ENCODE peak calls at places on chromosomes 7 and 10, in seven cellular contexts. One of them, this sample, is unnamed.

GRCh38 chr10:35368485-35369048 is 32.3 kb downstream of the CCNY start:
- DNase-seq in neural progenitor cell: no peak
- DNase-seq in HCT116: no peak
- DNase-seq in GM23248: no peak
- DNase-seq in GM23338: no peak
- DNase-seq in PC-3: no peak
- DNase-seq in MM.1S: no peak
- DNase-seq in this sample: no peak

GRCh38 chr7:117273325-117274292 is 49.2 kb downstream of the WNT2 start:
- DNase-seq in neural progenitor cell: peak; percentile 15
- DNase-seq in HCT116: no peak
- DNase-seq in GM23248: no peak
- DNase-seq in GM23338: no peak
- DNase-seq in PC-3: no peak
- DNase-seq in MM.1S: no peak
- DNase-seq in this sample: no peak

GRCh38 chr10:72918352-72918751 is 24.8 kb downstream of the OIT3 start:
- DNase-seq in neural progenitor cell: no peak
- DNase-seq in HCT116: no peak
- DNase-seq in GM23248: no peak
- DNase-seq in GM23338: peak; percentile 10
- DNase-seq in PC-3: no peak
- DNase-seq in MM.1S: no peak
- DNase-seq in this sample: no peak

GRCh38 chr10:31384589-31384949 is 65.6 kb downstream of the ZEB1 start:
- DNase-seq in neural progenitor cell: no peak
- DNase-seq in HCT116: no peak
- DNase-seq in GM23248: peak; percentile 34
- DNase-seq in GM23338: no peak
- DNase-seq in PC-3: peak; percentile 29
- DNase-seq in MM.1S: no peak
- DNase-seq in this sample: no peak

GRCh38 chr7:112159346-112159745 is 46.9 kb downstream of the DOCK4 start:
- DNase-seq in neural progenitor cell: no peak
- DNase-seq in HCT116: no peak
- DNase-seq in GM23248: no peak
- DNase-seq in GM23338: no peak
- DNase-seq in PC-3: no peak
- DNase-seq in MM.1S: no peak
- DNase-seq in this sample: no peak

GRCh38 chr7:119879837-119880236 is 393.1 kb upstream of the KCND2 start:
- DNase-seq in neural progenitor cell: no peak
- DNase-seq in HCT116: no peak
- DNase-seq in GM23248: no peak
- DNase-seq in GM23338: no peak
- DNase-seq in PC-3: no peak
- DNase-seq in MM.1S: no peak
- DNase-seq in this sample: no peak

GRCh38 chr7:27124096-27124978 is 6.2 kb downstream of the HOXA4 start:
- DNase-seq in neural progenitor cell: no peak
- DNase-seq in HCT116: peak; percentile 66
- DNase-seq in GM23248: no peak
- DNase-seq in GM23338: no peak
- DNase-seq in PC-3: no peak
- DNase-seq in MM.1S: no peak
- DNase-seq in this sample: no peak

GRCh38 chr7:134946260-134946659 is 40.0 kb upstream of the AGBL3 start:
- DNase-seq in neural progenitor cell: no peak
- DNase-seq in HCT116: no peak
- DNase-seq in GM23248: peak; percentile 76
- DNase-seq in GM23338: no peak
- DNase-seq in PC-3: no peak
- DNase-seq in MM.1S: no peak
- DNase-seq in this sample: no peak

GRCh38 chr7:34900891-34901493 is 136.3 kb downstream of the DPY19L1 start:
- DNase-seq in neural progenitor cell: peak; percentile 47
- DNase-seq in HCT116: peak; percentile 32
- DNase-seq in GM23248: no peak
- DNase-seq in GM23338: peak; percentile 89
- DNase-seq in PC-3: no peak
- DNase-seq in MM.1S: no peak
- DNase-seq in this sample: no peak

GRCh38 chr7:54615-55014 is 137.8 kb upstream of the FAM20C start:
- DNase-seq in neural progenitor cell: no peak
- DNase-seq in HCT116: no peak
- DNase-seq in GM23248: no peak
- DNase-seq in GM23338: no peak
- DNase-seq in PC-3: no peak
- DNase-seq in MM.1S: no peak
- DNase-seq in this sample: no peak

GRCh38 chr10:21953585-21954057 is 49.9 kb downstream of the DNAJC1 start:
- DNase-seq in neural progenitor cell: peak; percentile 59
- DNase-seq in HCT116: peak; percentile 53
- DNase-seq in GM23248: peak; percentile 71
- DNase-seq in GM23338: peak; percentile 70
- DNase-seq in PC-3: peak; percentile 43
- DNase-seq in MM.1S: peak; percentile 55
- DNase-seq in this sample: peak; percentile 37

GRCh38 chr7:107860981-107861652 is 29.9 kb upstream of the DLD start:
- DNase-seq in neural progenitor cell: peak; percentile 6
- DNase-seq in HCT116: no peak
- DNase-seq in GM23248: peak; percentile 53
- DNase-seq in GM23338: no peak
- DNase-seq in PC-3: no peak
- DNase-seq in MM.1S: no peak
- DNase-seq in this sample: no peak

GRCh38 chr10:23190872-23191763 is 994 bp upstream of the PTF1A start:
- DNase-seq in neural progenitor cell: peak; percentile 75
- DNase-seq in HCT116: no peak
- DNase-seq in GM23248: no peak
- DNase-seq in GM23338: peak; percentile 75
- DNase-seq in PC-3: no peak
- DNase-seq in MM.1S: no peak
- DNase-seq in this sample: no peak

GRCh38 chr7:131836733-131837132 is 280.3 kb upstream of the PODXL start:
- DNase-seq in neural progenitor cell: no peak
- DNase-seq in HCT116: no peak
- DNase-seq in GM23248: no peak
- DNase-seq in GM23338: peak; percentile 71
- DNase-seq in PC-3: no peak
- DNase-seq in MM.1S: no peak
- DNase-seq in this sample: no peak

GRCh38 chr7:42227931-42228591 is 8.9 kb downstream of the GLI3 start:
- DNase-seq in neural progenitor cell: peak; percentile 74
- DNase-seq in HCT116: no peak
- DNase-seq in GM23248: peak; percentile 79
- DNase-seq in GM23338: peak; percentile 72
- DNase-seq in PC-3: no peak
- DNase-seq in MM.1S: no peak
- DNase-seq in this sample: peak; percentile 60

DNA sequence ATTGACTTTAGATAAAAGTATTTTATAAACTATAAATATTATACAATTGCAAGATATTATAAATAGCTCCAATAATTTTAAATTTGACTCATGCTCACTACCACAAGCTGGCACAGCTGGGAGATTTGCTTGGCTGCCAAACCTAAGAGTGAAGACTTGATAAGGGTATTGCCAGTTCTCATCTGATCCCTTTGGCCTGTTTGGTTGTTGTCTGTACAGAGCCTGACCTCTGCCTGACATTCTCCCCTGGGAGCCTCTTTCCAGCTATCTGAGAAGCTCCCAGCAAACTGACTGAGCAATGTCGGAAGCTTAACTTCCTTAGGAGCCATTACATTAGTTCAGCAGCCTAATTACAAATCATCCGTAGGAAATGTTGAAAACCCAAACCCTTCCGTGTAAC is 10.2 kb upstream of the LMOD2 start:
- DNase-seq in neural progenitor cell: peak; percentile 63
- DNase-seq in HCT116: no peak
- DNase-seq in GM23248: no peak
- DNase-seq in GM23338: no peak
- DNase-seq in PC-3: no peak
- DNase-seq in MM.1S: no peak
- DNase-seq in this sample: no peak
- TF ChIP-seq EZH2phosphoT487 in neural progenitor cell: no peak
- TF ChIP-seq EZH2phosphoT487 in HCT116: no peak
- TF ChIP-seq EZH2phosphoT487 in GM23248: no peak
- TF ChIP-seq EZH2phosphoT487 in GM23338: no peak
- TF ChIP-seq EZH2phosphoT487 in PC-3: no peak
- TF ChIP-seq EZH2phosphoT487 in MM.1S: no peak
- TF ChIP-seq EZH2phosphoT487 in this sample: no peak

GRCh38 chr7:101362334-101363195 is at the start of gene COL26A1:
- DNase-seq in neural progenitor cell: peak; percentile 83
- DNase-seq in HCT116: no peak
- DNase-seq in GM23248: peak; percentile 61
- DNase-seq in GM23338: peak; percentile 76
- DNase-seq in PC-3: no peak
- DNase-seq in MM.1S: no peak
- DNase-seq in this sample: peak; percentile 75
- TF ChIP-seq EZH2 in neural progenitor cell: no peak
- TF ChIP-seq EZH2 in HCT116: no peak
- TF ChIP-seq EZH2 in GM23248: peak; percentile 77
- TF ChIP-seq EZH2 in GM23338: no peak
- TF ChIP-seq EZH2 in PC-3: no peak
- TF ChIP-seq EZH2 in MM.1S: no peak
- TF ChIP-seq EZH2 in this sample: no peak

DNA sequence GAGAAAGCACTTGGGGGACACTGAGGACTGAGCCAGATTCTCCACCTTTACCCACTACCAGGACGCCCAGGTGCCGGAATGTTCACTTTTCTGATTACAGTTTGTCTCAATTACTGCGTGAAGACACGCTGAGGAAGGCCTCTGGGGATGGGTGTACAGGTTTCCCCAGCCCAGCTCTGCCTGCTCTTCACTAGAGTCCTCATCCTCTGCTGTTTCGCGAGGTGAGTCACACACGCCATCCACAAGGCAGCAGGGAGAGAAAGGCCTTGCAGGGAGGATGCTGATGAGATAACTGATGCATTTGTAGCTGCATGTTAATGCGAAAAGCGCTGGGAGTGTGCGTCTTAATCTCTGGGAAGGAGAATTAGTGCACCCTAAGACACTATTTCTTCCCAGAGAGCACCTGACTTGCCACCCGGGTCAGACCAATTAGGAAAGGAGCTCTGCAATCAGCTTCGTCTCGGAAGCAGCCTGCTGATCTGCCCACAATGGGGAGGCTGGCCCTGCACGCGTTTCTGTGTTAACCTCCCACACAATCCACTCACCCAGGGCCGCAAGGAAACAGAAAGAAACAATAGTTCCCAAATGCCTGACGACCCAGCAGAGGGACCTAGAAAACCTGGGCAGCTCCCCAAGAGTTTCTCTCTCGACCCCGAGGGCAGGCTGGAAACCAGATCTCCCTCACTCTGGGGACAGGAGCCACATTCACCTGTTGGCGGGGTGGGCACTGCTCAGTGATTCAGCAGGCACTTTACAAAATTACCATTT is 578.7 kb downstream of the GLRX3 start:
- DNase-seq in neural progenitor cell: peak; percentile 22
- DNase-seq in HCT116: no peak
- DNase-seq in GM23248: no peak
- DNase-seq in GM23338: no peak
- DNase-seq in PC-3: no peak
- DNase-seq in MM.1S: no peak
- DNase-seq in this sample: no peak
- TF ChIP-seq EZH2phosphoT487 in neural progenitor cell: no peak
- TF ChIP-seq EZH2phosphoT487 in HCT116: no peak
- TF ChIP-seq EZH2phosphoT487 in GM23248: no peak
- TF ChIP-seq EZH2phosphoT487 in GM23338: no peak
- TF ChIP-seq EZH2phosphoT487 in PC-3: no peak
- TF ChIP-seq EZH2phosphoT487 in MM.1S: no peak
- TF ChIP-seq EZH2phosphoT487 in this sample: no peak

GRCh38 chr10:8332730-8333111 is 278.2 kb downstream of the GATA3 start:
- DNase-seq in neural progenitor cell: no peak
- DNase-seq in HCT116: no peak
- DNase-seq in GM23248: no peak
- DNase-seq in GM23338: no peak
- DNase-seq in PC-3: no peak
- DNase-seq in MM.1S: no peak
- DNase-seq in this sample: no peak
- TF ChIP-seq EZH2 in neural progenitor cell: no peak
- TF ChIP-seq EZH2 in HCT116: no peak
- TF ChIP-seq EZH2 in GM23248: no peak
- TF ChIP-seq EZH2 in GM23338: no peak
- TF ChIP-seq EZH2 in PC-3: no peak
- TF ChIP-seq EZH2 in MM.1S: no peak
- TF ChIP-seq EZH2 in this sample: no peak

GRCh38 chr10:116014326-116014725 is 258.7 kb downstream of the GFRA1 start:
- DNase-seq in neural progenitor cell: no peak
- DNase-seq in HCT116: no peak
- DNase-seq in GM23248: no peak
- DNase-seq in GM23338: no peak
- DNase-seq in PC-3: no peak
- DNase-seq in MM.1S: no peak
- DNase-seq in this sample: no peak
- TF ChIP-seq EZH2phosphoT487 in neural progenitor cell: no peak
- TF ChIP-seq EZH2phosphoT487 in HCT116: no peak
- TF ChIP-seq EZH2phosphoT487 in GM23248: no peak
- TF ChIP-seq EZH2phosphoT487 in GM23338: no peak
- TF ChIP-seq EZH2phosphoT487 in PC-3: no peak
- TF ChIP-seq EZH2phosphoT487 in MM.1S: no peak
- TF ChIP-seq EZH2phosphoT487 in this sample: no peak

This sample was measured in hepatocyte.